ENCODE peak calls at places on chromosome 1, in nine cellular contexts. Y, X, P, V, L, J, F, U and S are unnamed samples.

GRCh38 chr1:116748272-116748671 is 6.0 kb upstream of the CD2 start:
- DNase-seq in Y (no peak), X (no peak), P (no peak), V (no peak), L (no peak), J (no peak), F (no peak), U (no peak), S (no peak)

GRCh38 chr1:19000065-19000464 is 43.6 kb upstream of the IFFO2 start:
- DNase-seq in Y (no peak), X (no peak), P (no peak), V (no peak), L (no peak), J (no peak), F (no peak), U (no peak), S (no peak)

GRCh38 chr1:240575976-240576666 is 35.8 kb downstream of the GREM2 start:
- DNase-seq in Y (peak; percentile 37), X (no peak), P (peak; percentile 35), V (no peak), L (no peak), J (peak; percentile 97), F (no peak), U (no peak), S (no peak)

GRCh38 chr1:245345191-245345884 is 190.6 kb downstream of the KIF26B start:
- DNase-seq in Y (no peak), X (no peak), P (no peak), V (no peak), L (no peak), J (no peak), F (no peak), U (no peak), S (no peak)

GRCh38 chr1:15833069-15833679 is 14.3 kb upstream of the SPEN start:
- DNase-seq in Y (no peak), X (peak; percentile 57), P (peak; percentile 74), V (peak; percentile 81), L (peak; percentile 42), J (no peak), F (peak; percentile 44), U (no peak), S (no peak)

GRCh38 chr1:84299536-84300260 is 1.8 kb upstream of the SAMD13 start:
- DNase-seq in Y (no peak), X (peak; percentile 36), P (peak; percentile 31), V (no peak), L (no peak), J (no peak), F (no peak), U (no peak), S (no peak)

GRCh38 chr1:170241266-170241851 is 95.6 kb downstream of the NTMT2 start:
- DNase-seq in Y (no peak), X (no peak), P (no peak), V (no peak), L (no peak), J (no peak), F (no peak), U (no peak), S (peak; percentile 48)

GRCh38 chr1:117732065-117732789 is 126.4 kb downstream of the TENT5C start:
- DNase-seq in Y (no peak), X (no peak), P (no peak), V (no peak), L (no peak), J (no peak), F (no peak), U (no peak), S (peak; percentile 61)

GRCh38 chr1:224616761-224617409 is 768 bp downstream of the CNIH3 start:
- DNase-seq in Y (no peak), X (no peak), P (no peak), V (no peak), L (no peak), J (no peak), F (no peak), U (no peak), S (no peak)

GRCh38 chr1:181592261-181592859 is 109.0 kb downstream of the CACNA1E start:
- DNase-seq in Y (no peak), X (no peak), P (no peak), V (no peak), L (no peak), J (no peak), F (no peak), U (no peak), S (no peak)

GRCh38 chr1:180921891-180922636 is 9.4 kb downstream of the KIAA1614 start:
- DNase-seq in Y (no peak), X (no peak), P (no peak), V (no peak), L (no peak), J (no peak), F (no peak), U (no peak), S (no peak)

GRCh38 chr1:6087402-6087772 is 41.7 kb downstream of the KCNAB2 start:
- DNase-seq in Y (no peak), X (no peak), P (no peak), V (no peak), L (no peak), J (no peak), F (no peak), U (no peak), S (no peak)

GRCh38 chr1:46804926-46805325 is 6.1 kb downstream of the CYP4B1 start:
- DNase-seq in Y (no peak), X (no peak), P (no peak), V (no peak), L (no peak), J (no peak), F (no peak), U (no peak), S (no peak)

DNA sequence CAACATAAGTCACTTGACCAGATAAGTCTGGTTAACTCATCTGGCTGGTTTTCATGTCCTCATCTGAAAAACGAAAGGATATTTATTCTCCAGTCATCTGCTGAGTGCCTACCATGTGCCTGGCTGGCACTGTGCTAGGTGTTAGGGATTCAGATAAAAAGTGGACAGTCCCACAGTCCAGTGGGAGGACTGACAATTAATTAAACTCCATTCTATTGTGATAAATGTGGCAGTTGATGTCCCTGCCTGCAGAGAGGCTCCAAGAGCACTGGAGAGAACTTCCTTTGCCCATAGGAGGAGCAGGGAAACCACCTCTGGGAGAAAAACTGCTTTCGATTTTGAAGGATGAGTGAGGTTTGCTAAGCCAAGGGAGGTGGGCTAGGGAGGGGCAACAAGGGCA is 5.4 kb downstream of the NUAK2 start:
- DNase-seq in Y (no peak), X (peak; percentile 54), P (no peak), V (no peak), L (no peak), J (peak; percentile 54), F (no peak), U (no peak), S (no peak)
- H3K4me1 ChIP-seq in Y (peaks cover 96% of the 10 kb centered on the region), X (peaks cover 49% of the 10 kb centered on the region), P (peaks cover 14% of the 10 kb centered on the region), V (peaks cover 87% of the 10 kb centered on the region), L (peaks cover 80% of the 10 kb centered on the region), J (peaks cover 79% of the 10 kb centered on the region), F (peaks cover 76% of the 10 kb centered on the region), U (peaks cover 29% of the 10 kb centered on the region), S (peaks cover 22% of the 10 kb centered on the region)

DNA sequence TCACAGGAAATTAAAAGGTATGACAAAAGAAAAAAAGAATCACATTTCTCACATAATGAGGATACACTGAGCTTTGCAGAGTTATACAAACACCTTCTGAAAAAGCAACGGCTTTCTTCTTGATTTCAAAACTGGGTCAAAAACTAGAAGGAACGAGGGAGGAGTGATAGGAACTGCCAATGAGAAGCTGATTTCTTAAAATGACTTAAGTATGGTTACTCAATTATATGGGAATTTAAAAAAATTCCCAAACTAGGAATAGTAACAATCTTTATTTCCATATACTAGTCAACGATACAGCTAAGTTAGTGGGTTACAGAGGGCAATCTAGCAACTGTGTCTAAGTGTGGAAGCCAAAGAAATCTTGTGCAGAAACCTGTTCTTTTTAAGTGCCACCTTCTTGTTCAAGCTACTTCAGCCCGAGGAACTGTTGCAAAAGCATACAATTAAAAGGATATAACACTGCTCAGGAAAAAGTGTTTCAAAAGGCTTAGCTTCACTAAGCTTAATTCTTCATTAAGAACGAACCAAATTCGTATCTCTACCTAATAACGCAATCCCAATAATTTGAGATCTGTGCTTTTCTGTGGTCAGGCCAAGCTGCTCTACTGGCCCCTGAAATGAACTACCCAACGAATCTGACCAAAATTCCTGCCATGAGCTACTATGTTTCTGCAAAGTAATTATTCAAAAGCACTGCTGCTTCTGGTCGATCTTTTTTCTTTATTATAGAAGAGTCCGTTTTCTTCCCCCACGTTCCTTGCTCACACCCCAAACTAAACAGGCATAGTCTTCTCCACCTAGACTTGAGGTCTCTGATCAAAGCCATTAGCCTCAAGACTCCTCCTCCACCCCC is 1.9 kb downstream of the USP24 start:
- DNase-seq in Y (peak; percentile 40), X (peak; percentile 9), P (peak; percentile 36), V (no peak), L (no peak), J (no peak), F (no peak), U (no peak), S (no peak)
- H3K27ac ChIP-seq in Y (peak overlapping the region; percentile 68), X (peak overlapping the region; percentile 94), P (peak overlapping the region; percentile 95), V (peak overlapping the region; percentile 96), L (peak overlapping the region; percentile 99), J (no peak overlapping the region), F (peak overlapping the region; percentile 98), U (no peak overlapping the region), S (peak overlapping the region; percentile 98)

GRCh38 chr1:22751124-22751531 is 40.5 kb downstream of the EPHB2 start:
- DNase-seq in Y (no peak), X (peak; percentile 57), P (no peak), V (no peak), L (no peak), J (no peak), F (peak; percentile 43), U (no peak), S (no peak)
- H3K4me1 ChIP-seq in Y (no peaks in the 10 kb centered on the region), X (peaks cover 7% of the 10 kb centered on the region), P (no peaks in the 10 kb centered on the region), V (peaks cover 29% of the 10 kb centered on the region), L (peaks cover 23% of the 10 kb centered on the region), J (no peaks in the 10 kb centered on the region), F (peaks cover 17% of the 10 kb centered on the region), U (peaks cover 30% of the 10 kb centered on the region), S (peaks cover 34% of the 10 kb centered on the region)

GRCh38 chr1:161773791-161774190 is 7.7 kb downstream of the ATF6 start:
- DNase-seq in Y (no peak), X (no peak), P (no peak), V (no peak), L (no peak), J (no peak), F (no peak), U (no peak), S (no peak)

GRCh38 chr1:161771166-161771565 is 5.0 kb downstream of the ATF6 start:
- DNase-seq in Y (no peak), X (no peak), P (no peak), V (no peak), L (no peak), J (peak; percentile 52), F (no peak), U (no peak), S (no peak)

GRCh38 chr1:161770250-161770649 is 4.1 kb downstream of the ATF6 start:
- DNase-seq in Y (no peak), X (no peak), P (no peak), V (no peak), L (no peak), J (no peak), F (no peak), U (no peak), S (no peak)

GRCh38 chr1:161771973-161772372 is 5.9 kb downstream of the ATF6 start:
- DNase-seq in Y (no peak), X (no peak), P (no peak), V (no peak), L (no peak), J (no peak), F (no peak), U (no peak), S (no peak)

DNA sequence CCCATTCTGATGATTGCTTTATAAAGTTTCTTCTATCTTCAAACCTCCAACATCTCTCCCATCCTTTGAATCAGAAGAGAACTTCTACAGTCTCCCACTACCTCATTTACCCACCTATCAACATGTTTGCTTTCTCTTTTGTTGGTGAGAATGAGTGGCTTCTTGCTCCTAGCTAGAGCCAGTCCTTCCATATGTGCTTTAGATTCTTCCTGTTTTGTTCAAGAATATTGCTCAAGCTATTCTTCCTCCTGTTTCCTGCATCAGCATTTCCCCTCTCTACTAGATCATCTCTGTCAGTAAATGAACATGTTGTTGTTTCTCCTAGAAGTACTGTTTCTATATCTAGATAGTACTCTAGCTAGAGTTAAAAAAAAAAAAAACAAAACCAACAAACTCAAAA is 6.3 kb downstream of the ATF6 start:
- DNase-seq in Y (no peak), X (no peak), P (no peak), V (no peak), L (no peak), J (peak; percentile 37), F (no peak), U (no peak), S (no peak)
- H3K27ac ChIP-seq in Y (no peak overlapping the region), X (no peak overlapping the region), P (no peak overlapping the region), V (peak overlapping the region; percentile 12), L (peak overlapping the region; percentile 32), J (peak overlapping the region; percentile 74), F (no peak overlapping the region), U (no peak overlapping the region), S (no peak overlapping the region)